ENCODE peak calls at places on chromosomes 16 and 17, in four cellular contexts. One of them, this sample, is unnamed. For H3K4me1, the result is how much of the 10 kb centered on the place peaks cover.

GRCh38 chr17:67615011-67615561 is 102.7 kb upstream of the NOL11 start:
- DNase-seq in PC-9: no peak
- DNase-seq in right atrium auricular region: no peak
- DNase-seq in CD8-positive, alpha-beta T cell: no peak
- DNase-seq in this sample: no peak

GRCh38 chr16:28321700-28322411 is 29.5 kb downstream of the SBK1 start:
- DNase-seq in PC-9: no peak
- DNase-seq in CD8-positive, alpha-beta T cell: peak
- DNase-seq in right atrium auricular region: no peak
- DNase-seq in this sample: peak

GRCh38 chr17:2511138-2511461 is 588 bp downstream of the METTL16 start:
- DNase-seq in CD8-positive, alpha-beta T cell: no peak
- DNase-seq in right atrium auricular region: no peak
- DNase-seq in PC-9: no peak
- DNase-seq in this sample: no peak

GRCh38 chr16:12661656-12662172 is 142.0 kb downstream of the CPPED1 start:
- DNase-seq in right atrium auricular region: no peak
- DNase-seq in PC-9: no peak
- DNase-seq in CD8-positive, alpha-beta T cell: no peak
- DNase-seq in this sample: peak

GRCh38 chr17:81200695-81201580 is 21.8 kb downstream of the CEP131 start:
- DNase-seq in PC-9: peak
- DNase-seq in right atrium auricular region: peak
- DNase-seq in CD8-positive, alpha-beta T cell: no peak
- DNase-seq in this sample: peak

GRCh38 chr16:71845639-71846431 is at the start of gene ATXN1L:
- DNase-seq in CD8-positive, alpha-beta T cell: peak
- DNase-seq in PC-9: peak
- DNase-seq in right atrium auricular region: peak
- DNase-seq in this sample: peak

GRCh38 chr16:79801550-79802090 is 201.1 kb upstream of the MAF start:
- DNase-seq in CD8-positive, alpha-beta T cell: no peak
- DNase-seq in right atrium auricular region: no peak
- DNase-seq in PC-9: no peak
- DNase-seq in this sample: no peak

GRCh38 chr17:50562266-50563094 is 2.0 kb downstream of the CACNA1G start:
- DNase-seq in right atrium auricular region: no peak
- DNase-seq in PC-9: no peak
- DNase-seq in CD8-positive, alpha-beta T cell: no peak
- DNase-seq in this sample: no peak

GRCh38 chr16:67441289-67441753 is 10.4 kb downstream of the HSD11B2 start:
- DNase-seq in right atrium auricular region: no peak
- DNase-seq in PC-9: peak
- DNase-seq in CD8-positive, alpha-beta T cell: no peak
- DNase-seq in this sample: no peak

GRCh38 chr17:79746955-79747507 is 16.3 kb downstream of the ENPP7 start:
- DNase-seq in right atrium auricular region: no peak
- DNase-seq in CD8-positive, alpha-beta T cell: no peak
- DNase-seq in PC-9: no peak
- DNase-seq in this sample: no peak

GRCh38 chr17:50149425-50150353 is 788 bp downstream of the PPP1R9B start:
- DNase-seq in CD8-positive, alpha-beta T cell: no peak
- DNase-seq in PC-9: no peak
- DNase-seq in right atrium auricular region: no peak
- DNase-seq in this sample: peak

GRCh38 chr17:44536090-44536960 is 21.0 kb upstream of the FZD2 start:
- DNase-seq in right atrium auricular region: no peak
- DNase-seq in CD8-positive, alpha-beta T cell: no peak
- DNase-seq in PC-9: no peak
- DNase-seq in this sample: no peak

GRCh38 chr16:89565506-89566372 is 5.3 kb downstream of the RPL13 start:
- DNase-seq in PC-9: peak
- DNase-seq in right atrium auricular region: no peak
- DNase-seq in CD8-positive, alpha-beta T cell: no peak
- DNase-seq in this sample: peak

GRCh38 chr16:49939495-49939894 is 83.6 kb upstream of the ZNF423 start:
- DNase-seq in CD8-positive, alpha-beta T cell: no peak
- DNase-seq in right atrium auricular region: no peak
- DNase-seq in PC-9: no peak
- DNase-seq in this sample: no peak

GRCh38 chr16:83706394-83706793 is 101.4 kb upstream of the HSBP1 start:
- DNase-seq in PC-9: no peak
- DNase-seq in right atrium auricular region: no peak
- DNase-seq in CD8-positive, alpha-beta T cell: no peak
- DNase-seq in this sample: no peak

GRCh38 chr16:70159355-70160348 is 13.9 kb upstream of the CLEC18C start:
- DNase-seq in CD8-positive, alpha-beta T cell: no peak
- DNase-seq in PC-9: peak
- DNase-seq in right atrium auricular region: no peak
- DNase-seq in this sample: no peak

GRCh38 chr17:50470451-50470850 is 1.8 kb upstream of the CHAD start:
- DNase-seq in PC-9: no peak
- DNase-seq in right atrium auricular region: no peak
- DNase-seq in CD8-positive, alpha-beta T cell: no peak
- DNase-seq in this sample: no peak

GRCh38 chr17:30956764-30957374 is 14.0 kb upstream of the RNF135 start:
- DNase-seq in right atrium auricular region: no peak
- DNase-seq in CD8-positive, alpha-beta T cell: no peak
- DNase-seq in PC-9: no peak
- DNase-seq in this sample: no peak

GRCh38 chr17:6474906-6475305 is 30.7 kb downstream of the PIMREG start:
- DNase-seq in right atrium auricular region: no peak
- DNase-seq in PC-9: no peak
- DNase-seq in CD8-positive, alpha-beta T cell: no peak
- DNase-seq in this sample: no peak

GRCh38 chr17:18205861-18206260 is 19.6 kb upstream of the LLGL1 start:
- DNase-seq in right atrium auricular region: no peak
- DNase-seq in PC-9: no peak
- DNase-seq in CD8-positive, alpha-beta T cell: no peak
- DNase-seq in this sample: no peak

GRCh38 chr17:28018439-28019070 is 23.9 kb upstream of the NLK start:
- DNase-seq in PC-9: no peak
- DNase-seq in right atrium auricular region: no peak
- DNase-seq in CD8-positive, alpha-beta T cell: no peak
- DNase-seq in this sample: peak

GRCh38 chr16:15435216-15435864 is 952 bp downstream of the BMERB1 start:
- DNase-seq in right atrium auricular region: no peak
- DNase-seq in CD8-positive, alpha-beta T cell: no peak
- DNase-seq in PC-9: no peak
- DNase-seq in this sample: peak

GRCh38 chr17:30514895-30515596 is 37.8 kb downstream of the GOSR1 start:
- DNase-seq in CD8-positive, alpha-beta T cell: no peak
- DNase-seq in PC-9: no peak
- DNase-seq in right atrium auricular region: no peak
- DNase-seq in this sample: no peak

GRCh38 chr16:72848045-72848410 is 199.9 kb downstream of the ZFHX3 start:
- DNase-seq in CD8-positive, alpha-beta T cell: no peak
- DNase-seq in PC-9: no peak
- DNase-seq in right atrium auricular region: no peak
- DNase-seq in this sample: no peak

GRCh38 chr17:6894206-6894528 is 62.6 kb upstream of the TEKT1 start:
- DNase-seq in PC-9: no peak
- DNase-seq in right atrium auricular region: no peak
- DNase-seq in CD8-positive, alpha-beta T cell: no peak
- DNase-seq in this sample: no peak

GRCh38 chr16:3157229-3158013 is 22.6 kb downstream of the ZNF213 start:
- DNase-seq in PC-9: peak
- DNase-seq in right atrium auricular region: peak
- DNase-seq in CD8-positive, alpha-beta T cell: peak
- DNase-seq in this sample: peak

GRCh38 chr17:40539711-40540411 is 25.4 kb downstream of the CCR7 start:
- DNase-seq in right atrium auricular region: no peak
- DNase-seq in PC-9: no peak
- DNase-seq in CD8-positive, alpha-beta T cell: no peak
- DNase-seq in this sample: no peak

GRCh38 chr17:35726609-35727460 is 4.6 kb upstream of the RASL10B start:
- DNase-seq in PC-9: peak
- DNase-seq in right atrium auricular region: no peak
- DNase-seq in CD8-positive, alpha-beta T cell: no peak
- DNase-seq in this sample: peak

GRCh38 chr16:57062329-57062728 is 30.1 kb upstream of the CPNE2 start:
- DNase-seq in right atrium auricular region: no peak
- DNase-seq in PC-9: no peak
- DNase-seq in CD8-positive, alpha-beta T cell: no peak
- DNase-seq in this sample: no peak

GRCh38 chr16:57061084-57061905 is 31.1 kb upstream of the CPNE2 start:
- DNase-seq in right atrium auricular region: peak
- DNase-seq in PC-9: peak
- DNase-seq in CD8-positive, alpha-beta T cell: no peak
- DNase-seq in this sample: peak

GRCh38 chr16:57060323-57061083 is 31.9 kb upstream of the CPNE2 start:
- DNase-seq in PC-9: no peak
- DNase-seq in right atrium auricular region: no peak
- DNase-seq in CD8-positive, alpha-beta T cell: no peak
- DNase-seq in this sample: no peak

GRCh38 chr16:57054771-57055170 is 37.6 kb upstream of the CPNE2 start:
- DNase-seq in CD8-positive, alpha-beta T cell: no peak
- DNase-seq in right atrium auricular region: no peak
- DNase-seq in PC-9: no peak
- DNase-seq in this sample: no peak

GRCh38 chr16:57058291-57058861 is 34.0 kb upstream of the CPNE2 start:
- DNase-seq in CD8-positive, alpha-beta T cell: no peak
- DNase-seq in PC-9: no peak
- DNase-seq in right atrium auricular region: no peak
- DNase-seq in this sample: no peak
- H3K4me1 ChIP-seq in CD8-positive, alpha-beta T cell: under half
- H3K4me1 ChIP-seq in PC-9: under half
- H3K4me1 ChIP-seq in right atrium auricular region: under half
- H3K4me1 ChIP-seq in this sample: under half

GRCh38 chr17:75843577-75844529 is at the start of gene UNC13D:
- DNase-seq in PC-9: peak
- DNase-seq in right atrium auricular region: no peak
- DNase-seq in CD8-positive, alpha-beta T cell: peak
- DNase-seq in this sample: peak
- H3K4me1 ChIP-seq in PC-9: half or more
- H3K4me1 ChIP-seq in right atrium auricular region: half or more
- H3K4me1 ChIP-seq in CD8-positive, alpha-beta T cell: under half
- H3K4me1 ChIP-seq in this sample: under half

GRCh38 chr17:57954421-57955182 is 610 bp downstream of the CUEDC1 start:
- DNase-seq in PC-9: no peak
- DNase-seq in CD8-positive, alpha-beta T cell: no peak
- DNase-seq in right atrium auricular region: peak
- DNase-seq in this sample: peak

GRCh38 chr17:57953219-57953618 is 2.0 kb downstream of the CUEDC1 start:
- DNase-seq in PC-9: no peak
- DNase-seq in CD8-positive, alpha-beta T cell: no peak
- DNase-seq in right atrium auricular region: no peak
- DNase-seq in this sample: no peak

GRCh38 chr17:57956311-57957119 is 1.3 kb upstream of the CUEDC1 start:
- DNase-seq in PC-9: no peak
- DNase-seq in CD8-positive, alpha-beta T cell: peak
- DNase-seq in right atrium auricular region: no peak
- DNase-seq in this sample: no peak

GRCh38 chr17:57955183-57955952 is at the start of gene CUEDC1:
- DNase-seq in PC-9: no peak
- DNase-seq in right atrium auricular region: no peak
- DNase-seq in CD8-positive, alpha-beta T cell: peak
- DNase-seq in this sample: peak

GRCh38 chr17:57953703-57954420 is 1.4 kb downstream of the CUEDC1 start:
- DNase-seq in CD8-positive, alpha-beta T cell: no peak
- DNase-seq in PC-9: no peak
- DNase-seq in right atrium auricular region: no peak
- DNase-seq in this sample: no peak
- H3K4me1 ChIP-seq in CD8-positive, alpha-beta T cell: under half
- H3K4me1 ChIP-seq in PC-9: half or more
- H3K4me1 ChIP-seq in right atrium auricular region: half or more
- H3K4me1 ChIP-seq in this sample: half or more

DNA sequence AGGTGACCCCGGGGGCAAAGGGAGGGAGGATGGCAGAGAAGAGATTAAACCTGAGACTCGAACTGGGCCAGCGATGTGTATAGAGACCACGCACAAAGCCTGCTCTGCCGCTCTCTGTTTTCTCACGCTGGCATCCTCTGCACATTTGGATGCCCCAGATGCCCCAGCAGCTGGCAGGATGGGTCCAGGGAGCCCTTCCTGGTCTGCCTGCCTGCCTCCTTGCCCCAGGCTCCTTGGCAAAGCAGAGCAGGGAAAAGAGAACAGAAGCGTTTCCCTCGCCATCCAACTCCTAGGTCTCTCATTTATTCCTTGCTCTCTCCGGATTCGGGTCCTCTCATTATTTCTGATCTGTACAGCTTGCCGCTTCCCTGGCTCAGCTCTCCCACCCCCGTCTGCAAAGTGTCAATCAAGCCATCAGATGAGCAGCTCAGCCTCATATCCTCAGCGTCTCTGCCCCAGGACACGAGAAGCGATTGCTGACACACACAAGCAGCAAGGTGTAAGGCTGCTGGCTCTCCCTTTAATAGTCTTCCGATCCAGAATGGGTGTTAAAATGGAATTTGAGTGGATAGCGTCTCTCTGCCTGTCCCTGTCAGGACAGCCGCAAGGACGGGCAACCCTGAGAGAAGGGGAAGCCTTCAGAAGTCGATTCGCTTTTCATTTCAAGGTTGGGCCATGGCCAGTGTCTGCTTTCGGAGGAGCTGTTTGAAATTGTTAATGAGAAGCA is 5.0 kb upstream of the PIPOX start:
- DNase-seq in CD8-positive, alpha-beta T cell: no peak
- DNase-seq in PC-9: no peak
- DNase-seq in right atrium auricular region: no peak
- DNase-seq in this sample: no peak
- H3K4me1 ChIP-seq in CD8-positive, alpha-beta T cell: under half
- H3K4me1 ChIP-seq in PC-9: under half
- H3K4me1 ChIP-seq in right atrium auricular region: under half
- H3K4me1 ChIP-seq in this sample: under half

GRCh38 chr17:78142113-78142861 is 3.9 kb upstream of the C17orf99 start:
- DNase-seq in CD8-positive, alpha-beta T cell: no peak
- DNase-seq in PC-9: peak
- DNase-seq in right atrium auricular region: no peak
- DNase-seq in this sample: peak
- H3K4me1 ChIP-seq in CD8-positive, alpha-beta T cell: half or more
- H3K4me1 ChIP-seq in PC-9: half or more
- H3K4me1 ChIP-seq in right atrium auricular region: under half
- H3K4me1 ChIP-seq in this sample: under half

GRCh38 chr17:82966415-82966814 is 113.0 kb upstream of the METRNL start:
- DNase-seq in PC-9: no peak
- DNase-seq in CD8-positive, alpha-beta T cell: no peak
- DNase-seq in right atrium auricular region: peak
- DNase-seq in this sample: no peak

GRCh38 chr17:82965371-82965770 is 114.0 kb upstream of the METRNL start:
- DNase-seq in right atrium auricular region: peak
- DNase-seq in PC-9: no peak
- DNase-seq in CD8-positive, alpha-beta T cell: no peak
- DNase-seq in this sample: no peak

GRCh38 chr17:82970067-82970466 is 109.3 kb upstream of the METRNL start:
- DNase-seq in CD8-positive, alpha-beta T cell: no peak
- DNase-seq in PC-9: no peak
- DNase-seq in right atrium auricular region: no peak
- DNase-seq in this sample: no peak

GRCh38 chr17:82964851-82965341 is 114.5 kb upstream of the METRNL start:
- DNase-seq in PC-9: no peak
- DNase-seq in CD8-positive, alpha-beta T cell: no peak
- DNase-seq in right atrium auricular region: peak
- DNase-seq in this sample: no peak

GRCh38 chr17:82967268-82968032 is 112.0 kb upstream of the METRNL start:
- DNase-seq in CD8-positive, alpha-beta T cell: no peak
- DNase-seq in PC-9: no peak
- DNase-seq in right atrium auricular region: peak
- DNase-seq in this sample: no peak
- H3K4me1 ChIP-seq in CD8-positive, alpha-beta T cell: under half
- H3K4me1 ChIP-seq in PC-9: under half
- H3K4me1 ChIP-seq in right atrium auricular region: under half
- H3K4me1 ChIP-seq in this sample: under half